ENCODE peak calls at places on chromosomes 4 and X, in four cellular contexts. W is tibial artery, I is fibroblast of lung, R is A549. U is an unnamed sample. For H3K4me1, the result is how much of the 10 kb centered on the place peaks cover.

GRCh38 chrX:102833136-102833535 is 103.9 kb upstream of the RAB40AL start:
- DNase-seq in I (peak), W (no peak), R (no peak), U (no peak)

GRCh38 chr4:104549736-104550135 is 55.0 kb upstream of the CXXC4 start:
- DNase-seq in I (no peak), R (no peak), W (no peak), U (no peak)

GRCh38 chr4:185412412-185412811 is 13.4 kb downstream of the UFSP2 start:
- DNase-seq in R (no peak), I (no peak), W (no peak), U (no peak)

GRCh38 chr4:141179474-141180026 is 41.1 kb upstream of the ZNF330 start:
- DNase-seq in R (no peak), I (no peak), W (no peak), U (no peak)

GRCh38 chr4:113976937-113977855 is 2.3 kb downstream of the ARSJ start:
- DNase-seq in W (no peak), I (peak), R (no peak), U (peak)

GRCh38 chr4:185730849-185731608 is 81.0 kb downstream of the SORBS2 start:
- DNase-seq in W (no peak), I (peak), R (no peak), U (no peak)

GRCh38 chrX:68903111-68903510 is 74.3 kb downstream of the EFNB1 start:
- DNase-seq in W (no peak), R (no peak), I (no peak), U (no peak)

GRCh38 chr4:169315530-169316306 is 45.0 kb upstream of the SH3RF1 start:
- DNase-seq in W (no peak), I (peak), R (no peak), U (no peak)

GRCh38 chrX:103839404-103839803 is 7.3 kb upstream of the RAB9B start:
- DNase-seq in I (no peak), W (no peak), R (no peak), U (no peak)

GRCh38 chr4:146338512-146338911 is 124.2 kb downstream of the REELD1 start:
- DNase-seq in R (no peak), I (peak), W (no peak), U (no peak)

GRCh38 chrX:38206542-38206941 is 14.1 kb downstream of the SRPX start:
- DNase-seq in W (no peak), I (no peak), R (no peak), U (no peak)

GRCh38 chrX:28880136-28880535 is 292.9 kb downstream of the IL1RAPL1 start:
- DNase-seq in W (no peak), I (peak), R (no peak), U (no peak)

GRCh38 chr4:185810746-185811508 is 1.1 kb downstream of the SORBS2 start:
- DNase-seq in W (no peak), I (no peak), R (no peak), U (no peak)

GRCh38 chr4:183165371-183165770 is 66.3 kb downstream of the WWC2 start:
- DNase-seq in W (no peak), R (no peak), I (no peak), U (peak)

GRCh38 chr4:163679189-163679588 is 184.7 kb downstream of the TMA16 start:
- DNase-seq in I (peak), W (no peak), R (peak), U (no peak)

GRCh38 chrX:9370888-9371287 is 94.0 kb upstream of the TBL1X start:
- DNase-seq in W (peak), I (peak), R (no peak), U (no peak)

GRCh38 chr4:19945979-19946380 is 305.7 kb upstream of the SLIT2 start:
- DNase-seq in R (no peak), I (peak), W (no peak), U (peak)

GRCh38 chrX:72479324-72480274 is 93.0 kb downstream of the HDAC8 start:
- DNase-seq in R (no peak), W (no peak), I (no peak), U (no peak)

GRCh38 chrX:13220916-13221315 is 98.9 kb downstream of the ATXN3L start:
- DNase-seq in W (no peak), R (no peak), I (peak), U (no peak)

GRCh38 chr4:112075129-112075753 is 70.0 kb upstream of the FAM241A start:
- DNase-seq in W (no peak), R (peak), I (peak), U (peak)

GRCh38 chr4:185774815-185775684 is 36.9 kb downstream of the SORBS2 start:
- DNase-seq in I (peak), R (no peak), W (peak), U (peak)

GRCh38 chr4:47219586-47219985 is 188.2 kb downstream of the GABRB1 start:
- DNase-seq in I (no peak), R (no peak), W (no peak), U (no peak)

GRCh38 chr4:83252782-83253405 is 31.7 kb downstream of the COQ2 start:
- DNase-seq in W (peak), R (peak), I (peak), U (peak)

GRCh38 chr4:118904935-118905334 is 16.3 kb downstream of the SYNPO2 start:
- DNase-seq in W (no peak), R (no peak), I (no peak), U (no peak)

GRCh38 chr4:118910221-118910620 is 21.6 kb downstream of the SYNPO2 start:
- DNase-seq in R (no peak), I (no peak), W (no peak), U (no peak)

GRCh38 chr4:118905546-118905945 is 16.9 kb downstream of the SYNPO2 start:
- DNase-seq in W (no peak), R (no peak), I (no peak), U (no peak)

GRCh38 chr4:118911162-118911791 is 22.6 kb downstream of the SYNPO2 start:
- DNase-seq in R (no peak), W (no peak), I (no peak), U (no peak)

DNA sequence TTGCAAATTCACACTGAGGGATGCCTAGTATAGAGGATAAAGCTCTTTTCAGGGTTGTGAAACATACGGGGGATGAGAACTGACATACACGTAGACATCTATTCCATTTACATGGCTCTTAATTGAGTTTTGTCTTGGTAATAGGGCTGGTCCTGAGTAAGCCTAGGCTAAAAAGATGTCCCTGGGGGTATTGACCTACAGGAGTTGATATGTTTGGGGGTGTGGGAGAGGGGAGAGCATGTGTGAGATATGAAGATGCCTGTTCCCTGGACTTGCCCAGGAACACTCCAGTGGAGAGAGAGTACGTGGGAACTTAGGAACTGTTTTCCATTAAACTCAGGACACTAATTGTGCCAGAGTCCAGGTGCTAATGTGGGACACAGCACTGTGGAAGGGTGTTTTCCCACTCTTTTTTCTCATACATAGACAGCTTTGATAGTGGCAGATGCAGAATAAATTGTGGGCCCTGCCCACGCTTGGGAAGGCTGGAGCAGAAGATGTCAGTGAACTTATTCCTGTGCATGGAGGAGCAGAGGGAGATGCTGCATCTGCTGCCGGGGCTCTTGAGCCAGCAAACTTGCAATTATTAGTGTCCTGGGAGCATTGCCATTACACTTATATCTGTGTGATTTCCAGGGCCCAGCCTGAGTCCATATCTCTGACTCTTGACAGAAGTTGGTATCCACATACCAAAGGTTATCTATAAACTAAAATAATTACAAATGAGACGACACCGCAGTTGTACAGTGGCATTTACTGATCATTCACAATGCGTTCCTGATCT is 20.7 kb downstream of the SYNPO2 start:
- DNase-seq in W (no peak), I (no peak), R (no peak), U (no peak)
- H3K27ac ChIP-seq in W (peak), I (no peak), R (no peak), U (no peak)

GRCh38 chr4:187128226-187128625 is 404.6 kb upstream of the FAT1 start:
- DNase-seq in W (no peak), R (no peak), I (no peak), U (peak)
- H3K4me3 ChIP-seq in W (no peak), R (no peak), I (no peak), U (no peak)

DNA sequence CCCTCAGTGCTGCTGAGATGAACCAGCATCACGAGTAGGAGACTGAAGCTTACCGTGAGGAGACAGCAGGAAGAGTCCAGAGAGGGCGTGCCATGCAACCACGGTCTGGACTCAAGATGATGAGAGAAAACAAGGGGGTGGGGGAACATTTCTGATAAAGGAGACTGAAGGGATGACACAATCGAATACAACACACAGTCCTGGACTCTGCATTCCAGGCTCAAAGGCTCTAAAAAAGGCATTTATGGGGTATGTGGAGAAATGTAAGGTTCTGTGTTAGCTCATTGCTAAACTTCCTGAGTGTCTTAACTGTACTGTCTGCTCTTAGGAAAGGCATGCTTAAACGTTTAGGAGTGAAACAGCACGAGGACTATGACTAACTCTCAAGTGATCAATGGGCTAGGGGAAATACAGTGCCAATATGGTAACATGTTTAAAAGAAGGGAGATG is 20.6 kb upstream of the IRAK1 start:
- DNase-seq in W (peak), R (no peak), I (peak), U (no peak)
- H3K4me1 ChIP-seq in W (under half), R (under half), I (under half), U (under half)

GRCh38 chr4:122146652-122147051 is 5.5 kb upstream of the BLTP1 start:
- DNase-seq in W (no peak), R (no peak), I (no peak), U (no peak)

GRCh38 chr4:122156819-122157218 is 4.7 kb downstream of the BLTP1 start:
- DNase-seq in R (no peak), W (no peak), I (no peak), U (no peak)

GRCh38 chr4:122152699-122153328 is 683 bp downstream of the BLTP1 start:
- DNase-seq in I (peak), W (peak), R (peak), U (no peak)

GRCh38 chr4:122151982-122152698 is at the start of gene BLTP1:
- DNase-seq in W (peak), R (peak), I (peak), U (peak)

GRCh38 chr4:122150896-122151295 is 1.2 kb upstream of the BLTP1 start:
- DNase-seq in R (no peak), I (no peak), W (no peak), U (no peak)
- H3K27ac ChIP-seq in R (no peak), I (no peak), W (peak), U (no peak)

GRCh38 chrX:136643243-136643642 is 4.7 kb upstream of the CD40LG start:
- DNase-seq in W (no peak), R (no peak), I (no peak), U (no peak)
- H3K4me3 ChIP-seq in W (no peak), R (no peak), I (no peak), U (no peak)

GRCh38 chr4:184380707-184381106 is 93.6 kb downstream of the IRF2 start:
- DNase-seq in R (no peak), I (no peak), W (no peak), U (no peak)

GRCh38 chr4:184374006-184374405 is 100.3 kb downstream of the IRF2 start:
- DNase-seq in W (no peak), R (no peak), I (no peak), U (no peak)

GRCh38 chr4:184375027-184375426 is 99.3 kb downstream of the IRF2 start:
- DNase-seq in R (no peak), I (peak), W (no peak), U (no peak)

GRCh38 chr4:184376923-184377322 is 97.4 kb downstream of the IRF2 start:
- DNase-seq in I (no peak), W (no peak), R (no peak), U (no peak)

DNA sequence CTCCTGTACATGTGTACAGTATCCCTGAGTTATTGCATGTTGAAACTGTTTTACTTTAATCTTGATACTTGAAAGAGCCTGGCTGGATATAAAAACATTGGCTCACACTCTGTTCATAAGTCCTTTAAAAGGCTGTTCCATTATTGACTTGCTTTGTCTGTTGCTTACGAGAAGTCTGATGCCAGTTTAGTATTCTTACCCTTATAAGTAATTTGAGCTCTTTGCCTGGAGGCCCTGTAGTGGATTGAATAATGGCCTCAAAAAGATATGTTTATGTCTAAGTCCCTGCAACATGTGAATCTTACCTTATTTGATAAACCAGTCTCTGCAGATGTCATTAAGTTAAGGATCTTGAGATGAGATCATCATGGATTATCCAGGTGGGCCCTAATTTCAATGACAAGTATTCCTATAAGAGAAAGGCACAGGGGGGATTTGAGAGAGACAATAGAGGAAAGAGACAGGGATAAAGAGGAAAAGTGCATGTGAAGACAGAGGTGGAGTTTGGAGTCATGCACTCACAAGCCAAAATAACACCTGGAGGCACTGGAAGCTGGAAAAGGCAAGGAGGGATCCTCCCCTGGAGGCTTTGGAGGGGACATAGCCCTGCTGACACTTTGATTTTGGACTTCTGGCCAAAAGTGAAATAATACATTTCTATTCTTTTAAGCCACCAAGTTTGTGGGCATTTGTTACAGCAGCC is 98.1 kb downstream of the IRF2 start:
- DNase-seq in W (no peak), I (no peak), R (no peak), U (no peak)
- H3K4me1 ChIP-seq in W (under half), I (under half), R (under half), U (under half)

DNA sequence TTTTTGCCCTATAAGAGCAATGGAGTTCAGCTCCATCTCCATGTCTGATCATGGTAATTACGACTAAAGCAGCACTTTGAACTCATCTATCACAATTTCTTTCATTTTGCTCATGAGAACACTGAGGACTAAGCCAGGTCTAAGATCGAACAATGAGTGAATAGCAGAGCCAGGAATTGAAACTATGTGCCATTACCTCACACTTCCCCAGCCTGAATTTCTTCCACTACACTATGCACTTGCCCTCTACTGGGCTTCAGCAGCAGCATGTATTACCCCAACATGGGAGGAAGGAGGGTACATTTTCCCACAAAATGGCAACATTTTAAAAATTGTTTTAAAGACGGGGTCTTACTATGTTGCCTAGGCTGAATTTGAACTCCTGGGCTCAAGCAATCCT is 274.7 kb upstream of the FGF13 start:
- DNase-seq in I (no peak), W (no peak), R (no peak), U (peak)
- H3K27ac ChIP-seq in I (no peak), W (no peak), R (no peak), U (peak)

GRCh38 chr4:40269133-40269532 is 66.0 kb upstream of the CHRNA9 start:
- DNase-seq in I (no peak), R (no peak), W (no peak), U (no peak)

GRCh38 chr4:40270609-40271008 is 64.5 kb upstream of the CHRNA9 start:
- DNase-seq in R (no peak), I (no peak), W (no peak), U (no peak)

GRCh38 chr4:40276541-40276940 is 58.6 kb upstream of the CHRNA9 start:
- DNase-seq in W (no peak), R (no peak), I (no peak), U (no peak)

GRCh38 chr4:40280586-40280985 is 54.5 kb upstream of the CHRNA9 start:
- DNase-seq in W (no peak), R (no peak), I (no peak), U (no peak)

GRCh38 chr4:40275065-40275464 is 60.1 kb upstream of the CHRNA9 start:
- DNase-seq in I (no peak), W (no peak), R (no peak), U (no peak)
- H3K4me3 ChIP-seq in I (no peak), W (no peak), R (no peak), U (no peak)

U was measured in SJSA1.